ENCODE peak calls at places on chromosome 1, in four cellular contexts. Q, P, O and Z are unnamed samples.

GRCh38 chr1:85289207-85289847 is 12.9 kb upstream of the BCL10 start:
- DNase-seq in P (peak; percentile 83), O (no peak), Q (peak; percentile 92), Z (peak; percentile 84)

GRCh38 chr1:15598436-15598835 is 13.6 kb upstream of the AGMAT start:
- DNase-seq in Q (no peak), P (peak; percentile 32), O (no peak), Z (no peak)

GRCh38 chr1:6178751-6179563 is 1.2 kb downstream of the CHD5 start:
- DNase-seq in Q (no peak), O (no peak), P (no peak), Z (no peak)

GRCh38 chr1:35718492-35719336 is at the start of gene C1orf216:
- DNase-seq in P (peak; percentile 76), Q (peak; percentile 71), O (peak; percentile 84), Z (peak; percentile 72)

GRCh38 chr1:56933161-56933560 is 32.7 kb downstream of the C8B start:
- DNase-seq in P (no peak), Q (no peak), O (no peak), Z (no peak)

GRCh38 chr1:26959722-26960624 is at the start of gene KDF1:
- DNase-seq in Q (no peak), O (no peak), P (no peak), Z (no peak)

GRCh38 chr1:5892370-5892769 is 99.9 kb downstream of the NPHP4 start:
- DNase-seq in O (no peak), P (no peak), Q (no peak), Z (no peak)

GRCh38 chr1:67690018-67690363 is 5.0 kb downstream of the GADD45A start:
- DNase-seq in O (no peak), P (no peak), Q (no peak), Z (no peak)

GRCh38 chr1:247639381-247639981 is 34.1 kb downstream of the OR2G3 start:
- DNase-seq in Q (peak; percentile 81), P (peak; percentile 12), O (peak; percentile 73), Z (peak; percentile 1)

GRCh38 chr1:219316066-219316465 is 142.4 kb downstream of the LYPLAL1 start:
- DNase-seq in Q (no peak), O (no peak), P (no peak), Z (no peak)

GRCh38 chr1:43836267-43836951 is 97.2 kb upstream of the ARTN start:
- DNase-seq in O (peak; percentile 74), Q (peak; percentile 33), P (no peak), Z (no peak)

GRCh38 chr1:205711105-205712048 is 31.1 kb upstream of the SLC45A3 start:
- DNase-seq in O (no peak), P (peak; percentile 77), Q (peak; percentile 80), Z (peak; percentile 91)

GRCh38 chr1:201730611-201731010 is 98.3 kb upstream of the IPO9 start:
- DNase-seq in Q (no peak), P (no peak), O (no peak), Z (no peak)

GRCh38 chr1:236774926-236775325 is 20.2 kb upstream of the MTR start:
- DNase-seq in P (peak; percentile 20), Q (no peak), O (no peak), Z (peak; percentile 52)

GRCh38 chr1:56491441-56491840 is 87.9 kb downstream of the PLPP3 start:
- DNase-seq in Q (no peak), P (peak; percentile 56), O (no peak), Z (peak; percentile 57)

GRCh38 chr1:1227386-1227785 is 4.4 kb downstream of the SDF4 start:
- DNase-seq in O (no peak), P (no peak), Q (no peak), Z (no peak)

GRCh38 chr1:109530457-109531204 is 9.0 kb upstream of the GPR61 start:
- DNase-seq in O (no peak), Q (no peak), P (no peak), Z (no peak)

GRCh38 chr1:209850342-209850979 is 22.7 kb downstream of the UTP25 start:
- DNase-seq in Q (peak; percentile 85), O (no peak), P (peak; percentile 78), Z (peak; percentile 84)

GRCh38 chr1:234719454-234720258 is 109.7 kb upstream of the IRF2BP2 start:
- DNase-seq in P (no peak), O (peak; percentile 54), Q (no peak), Z (no peak)

GRCh38 chr1:117000142-117000541 is 1.4 kb upstream of the CD101 start:
- DNase-seq in P (no peak), Q (no peak), O (no peak), Z (no peak)

GRCh38 chr1:15345711-15346355 is 63.9 kb upstream of the EFHD2 start:
- DNase-seq in O (peak; percentile 75), P (no peak), Q (no peak), Z (no peak)

GRCh38 chr1:41891403-41891896 is 27.3 kb downstream of the HIVEP3 start:
- DNase-seq in O (no peak), Q (no peak), P (no peak), Z (peak; percentile 51)

GRCh38 chr1:113042336-113043143 is 30.5 kb upstream of the LRIG2 start:
- DNase-seq in P (peak; percentile 90), Q (peak; percentile 86), O (peak; percentile 79), Z (peak; percentile 86)

GRCh38 chr1:228063251-228064191 is 19.0 kb upstream of the ARF1 start:
- DNase-seq in P (no peak), O (no peak), Q (no peak), Z (no peak)

GRCh38 chr1:30232288-30232899 is 491.0 kb downstream of the MATN1 start:
- DNase-seq in Q (no peak), O (no peak), P (no peak), Z (no peak)

GRCh38 chr1:58763214-58763613 is 20.6 kb downstream of the JUN start:
- DNase-seq in P (peak; percentile 73), O (no peak), Q (peak; percentile 89), Z (peak; percentile 79)

GRCh38 chr1:156419863-156420208 is 50.8 kb downstream of the RHBG start:
- DNase-seq in O (no peak), Q (no peak), P (no peak), Z (no peak)
- TF ChIP-seq CTCF in O (no peak), Q (no peak), P (peak; percentile 11), Z (no peak)

GRCh38 chr1:45804671-45804973 is 1.2 kb downstream of the MAST2 start:
- DNase-seq in O (no peak), P (no peak), Q (no peak), Z (peak; percentile 4)
- H3K4me3 ChIP-seq in O (peak overlapping the region; percentile 56), P (peak overlapping the region; percentile 75), Q (peak overlapping the region; percentile 81), Z (peak overlapping the region; percentile 85)

GRCh38 chr1:157399984-157400382 is 152.3 kb downstream of the FCRL5 start:
- DNase-seq in O (no peak), P (no peak), Q (peak; percentile 67), Z (peak; percentile 22)
- TF ChIP-seq CTCF in O (no peak), P (no peak), Q (no peak), Z (no peak)

GRCh38 chr1:2990376-2991115 is 30.7 kb upstream of the ACTRT2 start:
- DNase-seq in P (no peak), O (peak; percentile 60), Q (no peak), Z (no peak)

GRCh38 chr1:2991753-2992495 is 29.3 kb upstream of the ACTRT2 start:
- DNase-seq in Q (no peak), O (peak; percentile 13), P (no peak), Z (no peak)

GRCh38 chr1:2989185-2989584 is 32.1 kb upstream of the ACTRT2 start:
- DNase-seq in P (no peak), O (no peak), Q (no peak), Z (no peak)

GRCh38 chr1:2988256-2988655 is 33.0 kb upstream of the ACTRT2 start:
- DNase-seq in Q (no peak), P (no peak), O (no peak), Z (no peak)

DNA sequence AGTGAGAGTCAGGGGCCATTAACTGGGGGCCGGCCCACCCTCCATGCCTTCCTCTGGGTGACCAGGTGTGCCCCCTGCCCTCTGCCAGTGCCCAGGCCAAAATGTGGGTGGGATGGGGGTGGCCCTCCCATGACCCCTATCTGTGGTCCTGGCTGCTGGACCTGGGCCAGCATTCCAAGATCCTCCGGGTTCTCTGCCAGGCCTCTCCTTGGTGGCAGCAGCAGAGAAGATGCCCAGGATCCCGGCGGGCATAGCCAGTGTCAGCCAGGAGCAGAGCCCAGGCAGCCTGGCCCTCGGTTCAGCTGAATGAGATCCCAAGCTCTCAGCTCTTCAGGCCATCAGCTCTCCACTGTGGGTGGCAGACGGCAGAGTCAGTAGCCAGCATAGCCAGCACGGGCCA is 31.3 kb upstream of the ACTRT2 start:
- DNase-seq in Q (no peak), P (no peak), O (peak; percentile 47), Z (no peak)
- H3K4me3 ChIP-seq in Q (no peak overlapping the region), P (no peak overlapping the region), O (no peak overlapping the region), Z (no peak overlapping the region)

DNA sequence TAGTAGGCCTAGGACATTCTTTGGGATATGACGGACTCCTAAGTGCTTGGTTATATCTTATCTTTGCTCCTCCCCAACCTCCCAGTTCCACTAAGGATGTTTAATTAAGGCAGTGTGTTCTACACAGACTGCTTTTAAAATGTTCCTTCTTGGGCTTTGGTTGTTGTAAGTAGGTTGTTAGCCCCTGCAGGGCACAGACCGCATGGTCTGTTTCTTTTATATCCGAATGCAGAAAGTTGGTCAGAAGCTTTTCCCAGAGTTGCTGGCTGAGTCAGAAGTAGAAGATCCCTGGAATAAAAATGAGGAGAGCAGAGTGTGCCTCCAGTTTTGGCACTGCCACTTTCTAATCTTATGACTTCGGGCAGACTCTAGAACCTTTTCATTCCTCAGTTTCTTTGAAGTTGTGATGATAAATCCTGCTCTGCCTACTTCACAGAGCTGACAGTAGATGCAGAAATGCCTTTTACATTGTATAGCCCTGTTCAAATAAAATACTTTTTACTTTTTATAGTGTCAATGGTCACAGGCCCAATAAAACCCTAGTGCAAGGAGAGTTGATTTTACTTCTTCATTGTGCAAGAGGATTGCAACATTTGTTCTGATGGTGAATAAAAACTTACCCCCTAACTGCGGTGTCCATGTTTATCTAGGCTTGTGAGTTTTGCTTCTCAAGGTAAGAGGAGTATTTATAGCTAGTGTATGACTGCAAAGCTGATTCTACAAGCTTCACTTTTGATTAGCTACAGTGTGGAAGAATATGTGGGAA is 18.4 kb downstream of the FMN2 start:
- DNase-seq in P (no peak), O (no peak), Q (peak; percentile 78), Z (peak; percentile 37)
- TF ChIP-seq CTCF in P (no peak), O (no peak), Q (no peak), Z (no peak)

GRCh38 chr1:232904131-232904530 is 46.3 kb upstream of the NTPCR start:
- DNase-seq in O (no peak), Q (no peak), P (no peak), Z (no peak)
- H3K4me3 ChIP-seq in O (no peak overlapping the region), Q (no peak overlapping the region), P (no peak overlapping the region), Z (no peak overlapping the region)

DNA sequence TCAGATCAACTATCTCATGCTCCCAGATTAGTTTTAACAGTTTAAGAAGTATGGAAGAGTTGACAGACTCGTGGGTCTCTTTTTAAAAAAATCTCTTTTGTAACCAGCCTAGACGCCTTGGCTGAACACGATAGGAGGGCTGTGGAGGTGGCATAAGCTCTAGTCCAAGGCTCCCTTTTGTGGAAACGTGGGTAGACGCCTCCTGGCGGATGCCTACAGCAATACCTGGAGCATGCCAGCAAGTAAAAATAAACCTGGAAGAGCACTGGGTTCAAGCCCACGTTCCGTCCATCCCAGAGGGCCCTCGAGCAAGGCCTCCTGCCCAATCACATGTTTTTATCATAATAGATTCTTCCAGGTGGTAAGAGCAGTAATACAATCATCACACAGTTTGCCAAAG is 87.9 kb downstream of the RGS7 start:
- DNase-seq in O (no peak), P (no peak), Q (no peak), Z (no peak)
- TF ChIP-seq CTCF in O (no peak), P (no peak), Q (no peak), Z (no peak)

GRCh38 chr1:156703741-156704140 is 1.6 kb downstream of the CRABP2 start:
- DNase-seq in O (no peak), P (no peak), Q (peak; percentile 51), Z (no peak)
- H3K4me3 ChIP-seq in O (no peak overlapping the region), P (peak overlapping the region; percentile 69), Q (no peak overlapping the region), Z (peak overlapping the region; percentile 79)